ENCODE peak calls at places on chromosomes 2 and 18, in nine cellular contexts. F is astrocyte, E is GM13976, B is uterus, I is BE2C, W is foreskin fibroblast, Y is HFF-Myc, X is dorsolateral prefrontal cortex, C is transverse colon. R is an unnamed sample.

GRCh38 chr2:45450633-45451032 is 160.4 kb downstream of the SRBD1 start:
- DNase-seq in F (no peak), E (no peak), B (no peak), I (no peak), W (peak), Y (no peak), X (no peak), C (no peak), R (no peak)

GRCh38 chr2:53672881-53673522 is 94.6 kb upstream of the CHAC2 start:
- DNase-seq in F (peak), E (no peak), B (no peak), I (no peak), W (peak), Y (no peak), X (no peak), C (no peak), R (peak)

GRCh38 chr2:233349005-233349998 is 5.0 kb upstream of the DGKD start:
- DNase-seq in F (no peak), E (peak), B (peak), I (peak), W (peak), Y (peak), X (peak), C (peak), R (no peak)

GRCh38 chr2:224042191-224042696 is 3.2 kb upstream of the SERPINE2 start:
- DNase-seq in F (peak), E (no peak), B (no peak), I (no peak), W (peak), Y (no peak), X (no peak), C (no peak), R (no peak)

GRCh38 chr2:64222351-64222750 is 78.1 kb upstream of the PELI1 start:
- DNase-seq in F (peak), E (no peak), B (no peak), I (no peak), W (peak), Y (no peak), X (no peak), C (no peak), R (no peak)

GRCh38 chr2:160646684-160647444 is 153.3 kb upstream of the RBMS1 start:
- DNase-seq in F (no peak), E (no peak), B (no peak), I (no peak), W (no peak), Y (no peak), X (no peak), C (no peak), R (no peak)

GRCh38 chr2:229650886-229651285 is 63.5 kb downstream of the DNER start:
- DNase-seq in F (no peak), E (no peak), B (no peak), I (no peak), W (no peak), Y (no peak), X (no peak), C (no peak), R (no peak)

GRCh38 chr2:21438949-21439348 is 315.2 kb downstream of the TDRD15 start:
- DNase-seq in F (peak), E (no peak), B (no peak), I (no peak), W (no peak), Y (no peak), X (no peak), C (no peak), R (no peak)

GRCh38 chr2:43080626-43081025 is 145.8 kb downstream of the ZFP36L2 start:
- DNase-seq in F (no peak), E (no peak), B (peak), I (peak), W (no peak), Y (no peak), X (no peak), C (no peak), R (no peak)

GRCh38 chr18:23906658-23907057 is 107.9 kb upstream of the TTC39C start:
- DNase-seq in F (no peak), E (no peak), B (no peak), I (no peak), W (no peak), Y (no peak), X (no peak), C (no peak), R (no peak)

GRCh38 chr18:41096504-41096903 is 858.5 kb upstream of the PIK3C3 start:
- DNase-seq in F (peak), E (no peak), B (no peak), I (peak), W (peak), Y (no peak), X (no peak), C (no peak), R (no peak)

GRCh38 chr2:12765203-12765602 is 48.5 kb downstream of the TRIB2 start:
- DNase-seq in F (peak), E (no peak), B (no peak), I (no peak), W (no peak), Y (no peak), X (no peak), C (no peak), R (no peak)

GRCh38 chr2:26410764-26411243 is 9.1 kb downstream of the DRC1 start:
- DNase-seq in F (no peak), E (no peak), B (no peak), I (no peak), W (no peak), Y (no peak), X (no peak), C (no peak), R (no peak)

GRCh38 chr2:223696719-223697118 is 94.6 kb upstream of the SCG2 start:
- DNase-seq in F (peak), E (no peak), B (no peak), I (no peak), W (peak), Y (no peak), X (no peak), C (no peak), R (no peak)

GRCh38 chr2:140288213-140288612 is 1508.0 kb upstream of the NXPH2 start:
- DNase-seq in F (no peak), E (no peak), B (no peak), I (no peak), W (no peak), Y (no peak), X (no peak), C (no peak), R (no peak)

GRCh38 chr2:20542761-20543578 is 96.1 kb downstream of the RHOB start:
- DNase-seq in F (no peak), E (no peak), B (peak), I (no peak), W (peak), Y (no peak), X (peak), C (no peak), R (no peak)

GRCh38 chr2:132038179-132038882 is 123.4 kb downstream of the ANKRD30BL start:
- DNase-seq in F (no peak), E (peak), B (no peak), I (peak), W (peak), Y (no peak), X (no peak), C (no peak), R (no peak)

GRCh38 chr2:127580167-127581049 is 44.9 kb downstream of the MYO7B start:
- DNase-seq in F (no peak), E (no peak), B (no peak), I (no peak), W (no peak), Y (no peak), X (no peak), C (no peak), R (no peak)

GRCh38 chr2:64858541-64859031 is 130.6 kb upstream of the SLC1A4 start:
- DNase-seq in F (no peak), E (no peak), B (no peak), I (no peak), W (no peak), Y (no peak), X (no peak), C (peak), R (no peak)

GRCh38 chr2:190271783-190272456 is 47.7 kb downstream of the HIBCH start:
- DNase-seq in F (no peak), E (no peak), B (no peak), I (no peak), W (no peak), Y (no peak), X (no peak), C (no peak), R (no peak)

GRCh38 chr2:73252238-73253027 is 18.3 kb downstream of the CCT7 start:
- DNase-seq in F (no peak), E (no peak), B (no peak), I (no peak), W (no peak), Y (no peak), X (no peak), C (no peak), R (no peak)

GRCh38 chr2:84939426-84940087 is 31.4 kb upstream of the KCMF1 start:
- DNase-seq in F (no peak), E (peak), B (no peak), I (no peak), W (no peak), Y (no peak), X (no peak), C (peak), R (no peak)

GRCh38 chr2:146481629-146482028 is 1363.2 kb upstream of the ACVR2A start:
- DNase-seq in F (peak), E (no peak), B (no peak), I (no peak), W (peak), Y (no peak), X (no peak), C (no peak), R (no peak)

GRCh38 chr18:47632970-47633635 is 297.4 kb downstream of the SMAD2 start:
- DNase-seq in F (no peak), E (no peak), B (no peak), I (no peak), W (no peak), Y (no peak), X (no peak), C (no peak), R (no peak)

GRCh38 chr18:55256568-55257289 is 297.5 kb upstream of the CCDC68 start:
- DNase-seq in F (peak), E (no peak), B (no peak), I (no peak), W (peak), Y (no peak), X (no peak), C (no peak), R (no peak)

GRCh38 chr2:45542013-45542412 is 69.1 kb downstream of the SRBD1 start:
- DNase-seq in F (no peak), E (no peak), B (no peak), I (no peak), W (no peak), Y (no peak), X (no peak), C (no peak), R (no peak)

GRCh38 chr2:112642961-112643360 is 2.8 kb upstream of the SLC20A1 start:
- DNase-seq in F (no peak), E (no peak), B (no peak), I (no peak), W (peak), Y (no peak), X (no peak), C (no peak), R (no peak)

GRCh38 chr2:133416756-133417155 is 151.5 kb downstream of the NCKAP5 start:
- DNase-seq in F (no peak), E (no peak), B (no peak), I (no peak), W (no peak), Y (no peak), X (no peak), C (no peak), R (no peak)

GRCh38 chr2:140621963-140622362 is 1508.9 kb downstream of the LRP1B start:
- DNase-seq in F (no peak), E (no peak), B (no peak), I (no peak), W (no peak), Y (no peak), X (no peak), C (no peak), R (no peak)

GRCh38 chr18:10128906-10129305 is 215.1 kb downstream of the VAPA start:
- DNase-seq in F (no peak), E (no peak), B (no peak), I (no peak), W (peak), Y (no peak), X (no peak), C (no peak), R (no peak)

GRCh38 chr2:23620841-23621341 is 235.9 kb downstream of the KLHL29 start:
- DNase-seq in F (peak), E (no peak), B (peak), I (peak), W (peak), Y (no peak), X (no peak), C (peak), R (peak)

GRCh38 chr2:73084971-73085370 is 13.5 kb upstream of the SFXN5 start:
- DNase-seq in F (no peak), E (no peak), B (no peak), I (no peak), W (no peak), Y (no peak), X (no peak), C (no peak), R (no peak)

GRCh38 chr2:240172071-240172895 is 31.8 kb upstream of the OTOS start:
- DNase-seq in F (no peak), E (no peak), B (no peak), I (no peak), W (no peak), Y (no peak), X (no peak), C (no peak), R (no peak)

GRCh38 chr2:176330612-176331011 is 61.4 kb downstream of the MTX2 start:
- DNase-seq in F (no peak), E (no peak), B (no peak), I (no peak), W (no peak), Y (no peak), X (no peak), C (no peak), R (no peak)

GRCh38 chr2:43455735-43456642 is 139.8 kb downstream of the THADA start:
- DNase-seq in F (peak), E (no peak), B (no peak), I (no peak), W (peak), Y (no peak), X (no peak), C (no peak), R (no peak)

GRCh38 chr2:172178035-172178434 is 75.3 kb upstream of the DLX2 start:
- DNase-seq in F (peak), E (no peak), B (no peak), I (no peak), W (no peak), Y (no peak), X (no peak), C (no peak), R (no peak)

GRCh38 chr2:182542501-182543258 is 115.8 kb upstream of the PDE1A start:
- DNase-seq in F (peak), E (no peak), B (no peak), I (peak), W (peak), Y (no peak), X (no peak), C (no peak), R (no peak)

GRCh38 chr2:70984576-70985282 is 6.3 kb downstream of the ANKRD53 start:
- DNase-seq in F (no peak), E (peak), B (peak), I (no peak), W (peak), Y (peak), X (peak), C (peak), R (no peak)

DNA sequence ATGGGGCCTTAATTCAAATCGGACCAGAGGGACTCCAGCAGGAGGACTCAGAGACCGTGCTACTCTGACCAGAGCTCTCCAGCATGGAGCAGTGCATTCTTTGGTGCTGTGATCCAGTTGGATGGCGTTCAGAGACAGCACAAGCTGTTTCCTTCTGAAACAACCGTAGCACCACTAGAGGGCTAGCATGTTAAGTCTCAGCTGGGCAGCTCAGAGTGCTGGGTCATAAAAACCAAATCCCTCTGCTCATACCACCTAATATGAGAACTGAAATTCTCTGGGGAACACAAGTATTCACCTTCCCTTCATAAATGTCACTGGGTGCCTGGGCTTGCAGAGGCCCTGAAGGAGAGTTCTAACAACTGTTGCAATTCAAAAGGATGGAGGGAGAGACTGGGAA is 97.7 kb upstream of the TFCP2L1 start:
- DNase-seq in F (no peak), E (no peak), B (no peak), I (no peak), W (peak), Y (no peak), X (no peak), C (no peak), R (no peak)
- TF ChIP-seq CTCF in F (peak), E (no peak), B (no peak), I (peak), W (no peak), Y (peak), X (peak), C (no peak), R (peak)

GRCh38 chr2:9286553-9287399 is 80.2 kb downstream of the ASAP2 start:
- DNase-seq in F (no peak), E (no peak), B (no peak), I (no peak), W (peak), Y (no peak), X (no peak), C (no peak), R (no peak)

GRCh38 chr2:9288681-9289338 is 82.2 kb downstream of the ASAP2 start:
- DNase-seq in F (peak), E (no peak), B (no peak), I (no peak), W (peak), Y (no peak), X (no peak), C (no peak), R (no peak)

GRCh38 chr2:9285921-9286320 is 79.3 kb downstream of the ASAP2 start:
- DNase-seq in F (no peak), E (no peak), B (no peak), I (no peak), W (peak), Y (no peak), X (no peak), C (no peak), R (no peak)

GRCh38 chr2:9288233-9288632 is 81.6 kb downstream of the ASAP2 start:
- DNase-seq in F (peak), E (no peak), B (no peak), I (no peak), W (peak), Y (peak), X (no peak), C (no peak), R (peak)

GRCh38 chr2:9287400-9288059 is 80.9 kb downstream of the ASAP2 start:
- DNase-seq in F (peak), E (no peak), B (no peak), I (no peak), W (peak), Y (peak), X (no peak), C (no peak), R (peak)
- TF ChIP-seq CTCF in F (no peak), E (no peak), B (no peak), I (no peak), W (no peak), Y (no peak), X (no peak), C (no peak), R (no peak)

GRCh38 chr2:158232476-158232875 is 130.8 kb downstream of the UPP2 start:
- DNase-seq in F (peak), E (no peak), B (no peak), I (no peak), W (peak), Y (no peak), X (no peak), C (no peak), R (no peak)
- TF ChIP-seq CTCF in F (no peak), E (no peak), B (no peak), I (no peak), W (no peak), Y (no peak), X (no peak), C (no peak), R (no peak)

DNA sequence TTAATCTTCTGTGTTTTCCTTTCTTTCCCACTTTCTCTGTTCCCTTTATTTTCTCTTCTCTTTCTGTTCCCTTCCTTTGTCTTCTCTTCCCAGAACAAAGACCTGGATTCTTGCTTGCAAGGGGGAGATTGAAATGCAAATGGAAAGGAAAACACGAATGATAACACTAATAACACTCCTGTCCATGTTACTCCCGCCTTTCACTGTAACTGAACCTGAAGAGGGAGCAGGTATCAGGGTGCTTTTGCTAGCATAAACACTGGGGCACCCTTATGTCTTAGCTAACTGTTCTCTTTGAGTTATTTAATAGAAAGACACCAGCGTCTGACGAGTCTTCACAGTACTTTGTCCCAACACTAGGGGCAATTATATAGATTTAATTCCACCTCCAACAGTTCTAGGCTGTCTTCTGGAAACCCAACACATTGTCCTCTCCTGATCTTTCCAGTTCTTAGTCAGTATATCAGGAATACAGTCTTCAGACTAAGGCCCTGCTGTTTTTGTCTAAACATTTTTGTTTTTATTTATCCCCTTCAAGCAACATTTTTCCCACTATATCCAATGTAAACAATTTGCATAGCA is 99.2 kb downstream of the PTPRM start:
- DNase-seq in F (no peak), E (no peak), B (no peak), I (no peak), W (no peak), Y (no peak), X (no peak), C (no peak), R (no peak)
- TF ChIP-seq CTCF in F (no peak), E (no peak), B (no peak), I (no peak), W (no peak), Y (no peak), X (no peak), C (no peak), R (no peak)

GRCh38 chr2:162029287-162029901 is 44.6 kb downstream of the DPP4 start:
- DNase-seq in F (peak), E (no peak), B (peak), I (no peak), W (peak), Y (peak), X (peak), C (no peak), R (no peak)
- TF ChIP-seq CTCF in F (no peak), E (no peak), B (no peak), I (no peak), W (no peak), Y (no peak), X (no peak), C (no peak), R (no peak)

DNA sequence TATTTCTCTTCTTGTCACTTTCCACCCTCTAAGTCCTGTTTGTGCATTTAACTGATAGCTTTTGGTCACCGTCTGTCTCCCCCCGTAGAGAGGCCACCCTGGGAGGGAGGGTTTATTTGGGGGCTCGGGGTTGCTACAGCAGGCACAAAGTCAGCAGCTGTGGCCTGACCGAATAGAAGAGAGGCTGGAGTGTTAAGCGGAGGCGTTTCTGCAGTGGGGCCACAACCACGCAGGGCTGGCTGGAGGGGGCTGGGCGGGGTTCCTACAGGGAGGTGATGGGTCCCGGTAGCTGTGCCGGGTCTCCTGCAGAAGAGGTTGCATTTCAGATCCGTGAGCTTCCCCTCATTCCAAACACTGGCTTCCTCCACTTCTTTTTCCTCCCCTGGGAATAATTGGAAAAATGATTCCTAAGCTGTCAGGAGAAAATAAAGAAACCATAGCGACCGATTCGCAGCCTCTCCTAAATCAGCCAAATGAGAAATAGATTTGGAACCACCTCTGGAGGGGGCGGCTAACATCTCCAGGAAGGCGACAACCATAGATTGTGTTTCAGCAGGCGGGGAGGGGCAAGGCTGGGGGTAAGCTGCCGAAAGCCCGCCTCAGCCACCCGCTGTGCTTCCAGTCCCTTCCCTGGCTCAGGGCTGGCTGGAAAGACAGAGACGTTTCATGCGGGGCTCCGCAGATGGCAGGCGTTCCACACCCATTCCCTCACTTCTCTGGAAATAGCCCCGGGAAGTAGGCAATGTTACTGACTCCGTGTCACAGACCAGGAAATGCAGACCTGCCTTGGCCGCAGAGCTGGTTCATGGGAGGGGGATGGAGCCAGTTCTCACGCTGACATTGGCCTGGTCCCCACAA is 85.6 kb upstream of the TAF1B start:
- DNase-seq in F (peak), E (no peak), B (no peak), I (no peak), W (peak), Y (no peak), X (peak), C (no peak), R (no peak)
- TF ChIP-seq CTCF in F (no peak), E (no peak), B (no peak), I (no peak), W (no peak), Y (no peak), X (no peak), C (no peak), R (no peak)

GRCh38 chr2:118241128-118241527 is 152.9 kb downstream of the INSIG2 start:
- DNase-seq in F (no peak), E (no peak), B (no peak), I (no peak), W (no peak), Y (no peak), X (no peak), C (no peak), R (no peak)
- TF ChIP-seq CTCF in F (no peak), E (no peak), B (no peak), I (no peak), W (no peak), Y (no peak), X (no peak), C (no peak), R (no peak)

R was measured in AG04449.